ENCODE peak calls at places on chromosome 3, in six cellular contexts. L, M, G, T, K and O are unnamed samples.
A peak's percentile ranks its signal among the peaks of the same experiment; 100 is the strongest.

GRCh38 chr3:159923961-159924360 is 64.7 kb upstream of the IL12A start:
- DNase-seq in L (no peak), G (no peak), K (no peak), M (peak; percentile 43), T (no peak), O (no peak)

GRCh38 chr3:168575750-168576149 is 480.0 kb upstream of the GOLIM4 start:
- DNase-seq in K (no peak), L (no peak), T (no peak), M (no peak), G (no peak), O (no peak)

GRCh38 chr3:129547241-129547640 is 4.3 kb downstream of the H1-8 start:
- DNase-seq in G (no peak), M (no peak), L (no peak), K (no peak), T (no peak), O (no peak)

GRCh38 chr3:138127636-138128365 is 4.4 kb downstream of the A4GNT start:
- DNase-seq in K (no peak), M (no peak), G (no peak), T (no peak), L (no peak), O (no peak)

GRCh38 chr3:192772495-192772894 is 45.2 kb upstream of the FGF12 start:
- DNase-seq in M (peak; percentile 34), G (peak; percentile 63), L (peak; percentile 31), T (peak; percentile 39), K (no peak), O (peak; percentile 47)

GRCh38 chr3:15108869-15109268 is 9.9 kb upstream of the RBSN start:
- DNase-seq in T (no peak), L (no peak), G (no peak), M (no peak), K (no peak), O (no peak)

GRCh38 chr3:129556358-129556695 is 13.4 kb downstream of the H1-8 start:
- DNase-seq in K (no peak), L (no peak), G (no peak), T (no peak), M (no peak), O (no peak)

GRCh38 chr3:138945646-138946553 is 1.0 kb downstream of the FOXL2 start:
- DNase-seq in G (no peak), K (no peak), T (peak; percentile 38), M (peak; percentile 23), L (no peak), O (peak; percentile 43)

GRCh38 chr3:195908439-195909293 is at the start of gene TNK2:
- DNase-seq in M (no peak), G (no peak), T (no peak), K (no peak), L (no peak), O (no peak)

GRCh38 chr3:45712434-45713110 is 23.4 kb downstream of the SACM1L start:
- DNase-seq in M (peak; percentile 53), K (no peak), T (no peak), G (no peak), L (no peak), O (no peak)

GRCh38 chr3:132661120-132661519 is 991 bp downstream of the UBA5 start:
- DNase-seq in K (no peak), T (no peak), G (no peak), M (no peak), L (no peak), O (no peak)

GRCh38 chr3:12896206-12896697 is 54.9 kb upstream of the RPL32 start:
- DNase-seq in G (no peak), T (peak; percentile 23), L (no peak), K (no peak), M (no peak), O (peak; percentile 60)

GRCh38 chr3:133383175-133383574 is 16.7 kb upstream of the BFSP2 start:
- DNase-seq in T (no peak), M (no peak), K (no peak), L (no peak), G (peak; percentile 41), O (no peak)

GRCh38 chr3:197428117-197428761 is 127.5 kb downstream of the BDH1 start:
- DNase-seq in T (peak; percentile 28), M (peak; percentile 84), L (peak; percentile 47), G (peak; percentile 56), K (no peak), O (peak; percentile 68)

GRCh38 chr3:107065094-107065861 is 312.0 kb upstream of the CCDC54 start:
- DNase-seq in K (no peak), L (no peak), T (peak; percentile 7), M (peak; percentile 37), G (no peak), O (no peak)

GRCh38 chr3:73661262-73661661 is 36.5 kb upstream of the PDZRN3 start:
- DNase-seq in G (peak; percentile 57), M (peak; percentile 81), T (peak; percentile 16), L (no peak), K (no peak), O (no peak)

GRCh38 chr3:126982125-126982521 is 792 bp upstream of the PLXNA1 start:
- DNase-seq in K (no peak), M (peak; percentile 45), L (no peak), T (no peak), G (no peak), O (peak; percentile 41)

GRCh38 chr3:119901148-119901547 is 119.2 kb downstream of the NR1I2 start:
- DNase-seq in K (no peak), G (no peak), L (no peak), M (no peak), T (no peak), O (no peak)